ENCODE peak calls at places on chromosomes 1 and 21, in four cellular contexts. L, Y, V and M are unnamed samples.

GRCh38 chr1:43507296-43508295 is 23.1 kb upstream of the PTPRF start:
- DNase-seq in L (no peak), Y (no peak), V (no peak), M (no peak)

GRCh38 chr1:199452627-199453026 is 574.9 kb upstream of the NR5A2 start:
- DNase-seq in L (no peak), Y (no peak), V (no peak), M (no peak)

GRCh38 chr21:28068455-28069358 is 924.0 kb downstream of the LTN1 start:
- DNase-seq in L (no peak), Y (no peak), V (no peak), M (no peak)

GRCh38 chr1:184771190-184771691 is 16.6 kb upstream of the EDEM3 start:
- DNase-seq in L (peak), Y (no peak), V (peak), M (no peak)

GRCh38 chr21:29264721-29265120 is 34.0 kb upstream of the BACH1 start:
- DNase-seq in L (no peak), Y (no peak), V (no peak), M (no peak)

GRCh38 chr1:29523531-29523930 is 287.2 kb downstream of the PTPRU start:
- DNase-seq in L (no peak), Y (peak), V (no peak), M (no peak)

GRCh38 chr1:225855503-225856285 is 26.5 kb downstream of the TMEM63A start:
- DNase-seq in L (no peak), Y (no peak), V (no peak), M (no peak)

GRCh38 chr1:167627865-167628641 is 2.0 kb upstream of the RCSD1 start:
- DNase-seq in L (no peak), Y (no peak), V (no peak), M (no peak)

GRCh38 chr1:204493882-204494280 is 724 bp downstream of the PIK3C2B start:
- DNase-seq in L (peak), Y (peak), V (peak), M (peak)